ENCODE peak calls at places on chromosomes 2 and 18, in eight cellular contexts. Q is endothelial cell, Y is fibroblast of lung, M is cardiac muscle cell, V is OCI-LY7, J is HFFc6, A is brain microvascular endothelial cell, I is K562. X is an unnamed sample.

GRCh38 chr2:177207101-177207500 is 5.5 kb upstream of the HNRNPA3 start:
- DNase-seq in Q (no peak), Y (no peak), M (no peak), V (no peak), J (no peak), A (no peak), I (no peak), X (peak; percentile 28)

GRCh38 chr18:49898421-49898820 is 85.1 kb upstream of the ACAA2 start:
- DNase-seq in Q (peak; percentile 66), Y (peak; percentile 67), M (peak; percentile 95), V (peak; percentile 47), J (peak; percentile 49), A (peak; percentile 82), I (peak; percentile 39), X (peak; percentile 43)

GRCh38 chr2:163157891-163158511 is 319.4 kb upstream of the KCNH7 start:
- DNase-seq in Q (no peak), Y (peak; percentile 73), M (no peak), V (no peak), J (peak; percentile 38), A (peak; percentile 65), I (no peak), X (no peak)

GRCh38 chr2:118249531-118249930 is 161.3 kb downstream of the INSIG2 start:
- DNase-seq in Q (no peak), Y (peak; percentile 77), M (no peak), V (no peak), J (peak; percentile 19), A (no peak), I (no peak), X (no peak)

GRCh38 chr2:14601070-14601770 is 31.3 kb upstream of the LRATD1 start:
- DNase-seq in Q (no peak), Y (peak; percentile 23), M (no peak), V (no peak), J (no peak), A (no peak), I (no peak), X (no peak)

GRCh38 chr2:124778076-124778475 is 753.0 kb downstream of the CNTNAP5 start:
- DNase-seq in Q (no peak), Y (peak; percentile 1), M (no peak), V (no peak), J (no peak), A (no peak), I (no peak), X (no peak)

GRCh38 chr18:79575891-79576685 is 103.5 kb upstream of the CTDP1 start:
- DNase-seq in Q (no peak), Y (peak; percentile 84), M (no peak), V (no peak), J (no peak), A (peak; percentile 26), I (no peak), X (no peak)

GRCh38 chr2:187842978-187843847 is 289.0 kb upstream of the TFPI start:
- DNase-seq in Q (peak; percentile 19), Y (peak; percentile 70), M (peak; percentile 72), V (peak; percentile 45), J (peak; percentile 70), A (peak; percentile 58), I (peak; percentile 9), X (peak; percentile 15)

GRCh38 chr2:68031546-68032160 is 31.2 kb downstream of the C1D start:
- DNase-seq in Q (no peak), Y (peak; percentile 50), M (peak; percentile 60), V (peak; percentile 70), J (peak; percentile 68), A (peak; percentile 51), I (peak; percentile 39), X (peak; percentile 54)

GRCh38 chr2:15251753-15252152 is 309.4 kb downstream of the NBAS start:
- DNase-seq in Q (no peak), Y (no peak), M (no peak), V (no peak), J (no peak), A (no peak), I (no peak), X (no peak)

GRCh38 chr2:66580343-66580954 is 145.5 kb downstream of the MEIS1 start:
- DNase-seq in Q (no peak), Y (no peak), M (no peak), V (no peak), J (no peak), A (no peak), I (no peak), X (no peak)

GRCh38 chr2:179125404-179125803 is 75.5 kb upstream of the CCDC141 start:
- DNase-seq in Q (no peak), Y (no peak), M (no peak), V (no peak), J (no peak), A (no peak), I (no peak), X (no peak)
- TF ChIP-seq CTCF in Q (no peak), Y (no peak), M (no peak), V (no peak), J (no peak), A (no peak), I (no peak), X (no peak)

DNA sequence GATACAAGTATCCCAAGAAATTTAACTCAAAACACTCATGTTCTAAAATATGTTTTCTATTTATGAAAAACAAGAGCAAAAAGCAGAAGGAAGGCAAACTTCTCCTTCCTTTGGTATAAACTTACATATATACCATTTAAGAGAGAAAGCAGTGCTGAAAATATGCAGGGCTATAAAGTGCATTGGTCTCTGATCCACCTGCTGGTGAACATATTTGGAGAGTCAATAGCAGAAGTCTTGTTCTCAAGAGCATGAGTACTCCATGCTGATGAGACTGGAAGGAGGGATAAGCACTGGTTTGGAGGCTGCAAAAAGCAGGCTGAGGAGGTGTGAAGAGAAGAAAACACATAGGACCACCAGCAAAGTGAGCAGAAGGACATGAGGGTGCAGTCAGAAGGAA is 391.2 kb downstream of the STK39 start:
- DNase-seq in Q (no peak), Y (no peak), M (no peak), V (no peak), J (no peak), A (no peak), I (no peak), X (no peak)
- TF ChIP-seq CTCF in Q (no peak), Y (no peak), M (no peak), V (peak; percentile 12), J (no peak), A (no peak), I (no peak), X (no peak)

DNA sequence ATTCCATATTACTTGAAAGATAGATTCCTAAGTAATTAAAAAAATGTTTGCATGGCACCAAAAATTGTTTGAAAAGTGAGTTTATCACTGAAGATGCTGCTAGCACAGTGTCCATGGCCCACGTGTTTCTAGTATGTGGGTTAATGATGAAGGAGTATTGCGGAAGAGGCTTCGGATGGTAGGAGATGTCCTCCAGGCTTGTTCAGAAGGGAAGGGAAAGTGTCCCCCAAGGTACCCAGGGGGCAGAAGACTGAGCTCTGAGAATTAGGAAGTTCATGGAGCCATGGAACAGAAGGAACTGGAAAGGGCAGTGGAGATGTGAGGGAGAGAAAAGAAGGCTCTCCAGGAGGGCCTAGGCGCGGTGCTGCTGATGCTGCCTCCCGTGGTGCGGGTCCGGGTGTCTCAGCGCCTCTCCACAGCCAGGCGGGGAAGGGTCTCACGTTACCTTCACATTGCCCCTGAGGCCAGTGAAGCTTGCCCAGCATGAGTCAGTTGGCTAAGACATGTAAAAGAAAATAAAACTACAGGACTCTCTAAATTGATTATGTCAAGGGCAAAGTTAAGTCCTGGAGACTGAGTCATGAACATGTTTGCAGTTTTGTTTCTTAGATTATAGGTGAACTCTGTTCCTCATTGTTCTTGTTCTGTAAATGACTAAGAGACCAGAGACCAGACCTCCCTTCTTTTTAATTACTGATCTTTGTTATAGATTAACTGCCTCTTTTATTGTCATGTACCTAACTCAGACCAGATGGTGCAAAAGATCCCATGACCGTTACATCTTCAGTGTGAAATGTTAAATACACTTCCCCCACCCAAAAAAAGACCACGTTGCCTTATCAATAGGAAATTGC is 89.0 kb downstream of the MTCL1 start:
- DNase-seq in Q (no peak), Y (peak; percentile 97), M (no peak), V (no peak), J (peak; percentile 84), A (peak; percentile 35), I (no peak), X (no peak)
- TF ChIP-seq CTCF in Q (no peak), Y (no peak), M (no peak), V (no peak), J (no peak), A (no peak), I (no peak), X (no peak)

GRCh38 chr2:217286833-217287232 is 427.0 kb upstream of the TNP1 start:
- DNase-seq in Q (no peak), Y (peak; percentile 96), M (no peak), V (no peak), J (peak; percentile 76), A (peak; percentile 36), I (no peak), X (no peak)

GRCh38 chr2:217279571-217279970 is 419.7 kb upstream of the TNP1 start:
- DNase-seq in Q (no peak), Y (peak; percentile 99), M (no peak), V (no peak), J (peak; percentile 96), A (peak; percentile 86), I (no peak), X (no peak)

GRCh38 chr2:217279130-217279529 is 419.3 kb upstream of the TNP1 start:
- DNase-seq in Q (no peak), Y (peak; percentile 56), M (no peak), V (no peak), J (no peak), A (peak; percentile 14), I (no peak), X (no peak)

GRCh38 chr2:217282531-217282930 is 422.7 kb upstream of the TNP1 start:
- DNase-seq in Q (no peak), Y (peak; percentile 94), M (no peak), V (no peak), J (peak; percentile 35), A (no peak), I (no peak), X (no peak)

DNA sequence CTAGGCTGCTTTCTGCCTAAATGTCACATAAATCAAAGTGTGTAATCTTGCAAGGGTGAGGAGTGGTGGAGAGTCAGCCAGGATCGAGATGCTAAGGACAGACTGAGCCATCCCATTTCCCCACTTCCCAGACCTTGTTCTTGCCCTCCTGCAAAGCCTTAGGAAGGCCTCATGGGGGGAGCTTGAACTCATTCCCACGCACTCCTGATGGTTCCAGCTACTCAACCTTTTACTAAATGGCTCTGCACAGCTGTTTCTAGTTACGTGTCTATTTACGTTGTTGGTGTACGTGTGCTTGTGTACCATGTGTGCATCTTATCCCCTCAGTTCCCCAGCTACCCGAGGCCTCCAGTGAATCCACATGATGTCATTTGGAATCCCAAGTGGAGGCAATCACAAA is 423.6 kb upstream of the TNP1 start:
- DNase-seq in Q (no peak), Y (no peak), M (no peak), V (no peak), J (no peak), A (no peak), I (no peak), X (no peak)
- TF ChIP-seq CTCF in Q (no peak), Y (no peak), M (no peak), V (no peak), J (no peak), A (no peak), I (no peak), X (no peak)

DNA sequence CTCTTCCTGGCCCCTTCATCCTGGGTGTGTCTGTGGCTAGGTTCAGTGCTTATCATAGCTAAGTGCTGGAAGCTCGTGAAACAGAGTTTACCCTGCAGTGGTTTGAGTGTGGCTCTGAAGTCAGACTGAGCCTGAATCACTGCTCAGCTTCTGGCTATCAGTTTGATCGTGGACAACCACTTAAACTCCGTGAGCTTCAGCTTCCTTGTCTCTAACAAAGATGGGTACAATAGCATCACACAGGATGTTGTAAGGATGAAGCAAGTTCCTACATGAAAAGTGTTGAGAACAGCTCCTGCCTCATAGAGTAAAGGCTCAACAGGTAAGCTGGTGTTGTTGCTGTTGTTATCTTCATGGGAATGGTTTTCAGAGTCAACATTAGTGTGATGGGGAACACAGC is 210.3 kb downstream of the CLIP4 start:
- DNase-seq in Q (no peak), Y (peak; percentile 23), M (no peak), V (no peak), J (no peak), A (no peak), I (no peak), X (no peak)
- TF ChIP-seq CTCF in Q (no peak), Y (no peak), M (no peak), V (no peak), J (no peak), A (no peak), I (no peak), X (no peak)

X was measured in GM13977.